ENCODE peak calls at places on chromosomes 12 and 14, in six cellular contexts. S, I, Z, F, K and X are unnamed samples. For H3K4me1, the result is how much of the 10 kb centered on the place peaks cover.

GRCh38 chr14:28756896-28757570 is 9.6 kb upstream of the FOXG1 start:
- DNase-seq in I (no peak), S (no peak), Z (no peak), K (no peak), F (peak), X (no peak)

GRCh38 chr12:39990122-39991101 is 115.5 kb downstream of the SLC2A13 start:
- DNase-seq in F (peak), Z (peak), K (peak), I (peak), S (peak), X (peak)

GRCh38 chr12:49868449-49868848 is 25.5 kb upstream of the BCDIN3D start:
- DNase-seq in S (no peak), K (peak), F (no peak), Z (no peak), I (no peak), X (peak)

GRCh38 chr14:103422981-103423600 is 37.9 kb downstream of the MARK3 start:
- DNase-seq in K (no peak), S (no peak), I (no peak), Z (no peak), F (no peak), X (no peak)

GRCh38 chr14:31950760-31951637 is 126.1 kb upstream of the ARHGAP5 start:
- DNase-seq in F (peak), S (no peak), K (peak), I (no peak), Z (no peak), X (peak)

GRCh38 chr12:74111688-74112360 is 425.8 kb upstream of the ATXN7L3B start:
- DNase-seq in F (no peak), S (peak), Z (no peak), K (no peak), I (no peak), X (no peak)

GRCh38 chr12:109739747-109740693 is 26.4 kb downstream of the FAM222A start:
- DNase-seq in F (no peak), S (no peak), Z (no peak), K (peak), I (peak), X (no peak)

GRCh38 chr14:77605392-77605978 is 11.0 kb downstream of the SPTLC2 start:
- DNase-seq in Z (no peak), F (no peak), S (no peak), K (no peak), I (no peak), X (no peak)

GRCh38 chr14:55306938-55307589 is 35.8 kb downstream of the FBXO34 start:
- DNase-seq in I (no peak), K (no peak), Z (no peak), F (no peak), S (no peak), X (no peak)

GRCh38 chr12:89370411-89370810 is 18.1 kb upstream of the DUSP6 start:
- DNase-seq in I (no peak), Z (no peak), K (no peak), F (no peak), S (no peak), X (no peak)

GRCh38 chr14:99522457-99522891 is 41.3 kb downstream of the CCNK start:
- DNase-seq in I (no peak), F (peak), K (peak), Z (no peak), S (no peak), X (peak)

GRCh38 chr12:34398706-34399630 is 376.7 kb downstream of the ALG10 start:
- DNase-seq in K (peak), I (peak), S (no peak), F (no peak), Z (no peak), X (peak)

GRCh38 chr14:89417469-89418225 is 614 bp upstream of the FOXN3 start:
- DNase-seq in S (peak), Z (peak), K (peak), I (peak), F (peak), X (peak)

GRCh38 chr12:29889737-29890136 is 106.0 kb upstream of the TMTC1 start:
- DNase-seq in S (peak), Z (no peak), I (peak), F (no peak), K (no peak), X (peak)

GRCh38 chr12:49974231-49974675 is 1.5 kb downstream of the AQP6 start:
- DNase-seq in F (no peak), I (peak), S (no peak), Z (no peak), K (peak), X (peak)

GRCh38 chr12:88922816-88923215 is 342.5 kb upstream of the KITLG start:
- DNase-seq in K (no peak), I (no peak), S (no peak), F (no peak), Z (no peak), X (no peak)

DNA sequence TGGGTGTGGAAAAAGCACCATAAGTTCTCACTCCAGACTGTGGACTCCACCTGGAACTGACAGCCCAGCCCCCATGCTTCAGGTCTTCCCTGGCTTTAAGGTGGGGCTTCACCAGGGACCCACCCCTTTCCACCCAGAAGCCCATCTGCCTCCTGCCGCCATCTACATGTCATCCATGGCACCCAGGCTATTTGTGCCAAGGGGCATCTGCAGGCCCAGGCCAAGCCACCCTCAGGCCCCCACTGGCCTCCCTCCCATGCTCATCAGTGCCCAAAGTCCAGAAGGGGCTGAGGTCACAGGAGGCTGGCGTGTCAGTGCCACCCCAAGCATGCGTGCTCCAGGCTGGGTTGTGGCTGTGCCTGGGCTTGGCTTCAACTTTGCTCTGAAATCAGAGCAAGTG is 212.2 kb upstream of the DIO3 start:
- DNase-seq in Z (no peak), S (no peak), K (peak), I (no peak), F (no peak), X (no peak)
- TF ChIP-seq POLR2A in Z (no peak), S (no peak), K (no peak), I (no peak), F (no peak), X (no peak)

GRCh38 chr12:47812797-47813490 is 6.8 kb downstream of the HDAC7 start:
- DNase-seq in I (peak), K (peak), Z (peak), F (peak), S (no peak), X (peak)
- TF ChIP-seq CTCF in I (no peak), K (no peak), Z (no peak), F (no peak), S (no peak), X (no peak)

GRCh38 chr14:105475916-105476845 is 1.6 kb downstream of the CRIP2 start:
- DNase-seq in Z (no peak), I (peak), S (no peak), F (no peak), K (peak), X (no peak)

GRCh38 chr14:105478624-105479305 is 4.1 kb downstream of the CRIP2 start:
- DNase-seq in S (no peak), I (no peak), Z (no peak), K (no peak), F (no peak), X (no peak)

GRCh38 chr14:105476937-105477658 is 2.5 kb downstream of the CRIP2 start:
- DNase-seq in K (no peak), S (no peak), I (no peak), F (no peak), Z (no peak), X (no peak)

GRCh38 chr14:105479438-105480164 is 5.0 kb downstream of the CRIP2 start:
- DNase-seq in S (no peak), K (no peak), I (no peak), F (no peak), Z (no peak), X (no peak)

GRCh38 chr14:105477659-105478623 is 3.3 kb downstream of the CRIP2 start:
- DNase-seq in Z (no peak), I (no peak), S (no peak), F (no peak), K (peak), X (no peak)
- H3K4me1 ChIP-seq in Z (under half), I (under half), S (half or more), F (half or more), K (half or more), X (half or more)

GRCh38 chr12:54035561-54036377 is 2.9 kb downstream of the HOXC5 start:
- DNase-seq in F (no peak), I (no peak), S (no peak), K (no peak), Z (no peak), X (no peak)
- TF ChIP-seq POLR2A in F (no peak), I (no peak), S (no peak), K (no peak), Z (no peak), X (no peak)

DNA sequence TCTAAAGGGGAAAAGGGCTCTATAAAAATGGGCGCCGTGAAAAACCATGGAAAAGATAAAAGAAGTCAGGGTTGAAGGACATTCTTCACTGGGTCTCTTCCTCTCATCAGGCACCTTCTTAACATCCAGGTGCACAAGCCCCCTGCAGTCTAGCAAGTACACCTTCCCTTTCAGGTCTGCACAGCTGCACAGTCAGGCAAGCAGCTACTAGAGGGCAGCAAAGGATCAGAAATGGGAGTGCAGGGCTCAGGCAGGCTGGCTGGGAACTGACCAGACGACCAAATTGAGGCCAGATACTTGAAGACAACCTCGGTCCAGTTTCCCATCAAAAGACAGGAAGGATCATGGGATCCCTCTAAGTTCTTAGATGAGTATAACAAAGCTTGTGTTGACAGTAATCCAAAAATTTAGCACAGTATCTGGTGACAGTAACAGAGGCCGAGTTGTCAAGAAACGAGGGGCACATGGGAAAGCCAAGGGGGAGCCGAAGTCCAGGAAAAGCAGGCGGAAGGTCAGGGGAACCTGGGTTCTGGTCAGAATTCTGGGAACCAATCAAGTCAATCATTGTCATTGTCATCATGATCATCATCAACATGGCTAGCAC is 10.1 kb upstream of the GRIP1 start:
- DNase-seq in F (peak), K (no peak), S (peak), I (no peak), Z (no peak), X (no peak)
- TF ChIP-seq CTCF in F (peak), K (peak), S (peak), I (no peak), Z (peak), X (peak)

GRCh38 chr14:91406451-91406850 is 11.2 kb downstream of the CCDC88C start:
- DNase-seq in F (no peak), K (peak), Z (no peak), S (no peak), I (no peak), X (no peak)

GRCh38 chr14:91406982-91407381 is 10.6 kb downstream of the CCDC88C start:
- DNase-seq in S (no peak), K (peak), Z (no peak), F (no peak), I (no peak), X (no peak)

GRCh38 chr14:91405241-91405721 is 12.3 kb downstream of the CCDC88C start:
- DNase-seq in S (no peak), F (no peak), I (no peak), K (peak), Z (no peak), X (no peak)

GRCh38 chr14:91403069-91403600 is 14.5 kb downstream of the CCDC88C start:
- DNase-seq in I (no peak), Z (no peak), F (no peak), K (peak), S (no peak), X (no peak)

GRCh38 chr14:91405724-91406435 is 11.7 kb downstream of the CCDC88C start:
- DNase-seq in F (no peak), I (no peak), S (no peak), K (peak), Z (no peak), X (no peak)
- H3K4me1 ChIP-seq in F (under half), I (under half), S (under half), K (half or more), Z (half or more), X (under half)

GRCh38 chr12:122086088-122086487 is 7.5 kb downstream of the MLXIP start:
- DNase-seq in I (no peak), Z (no peak), F (no peak), S (no peak), K (no peak), X (no peak)
- TF ChIP-seq POLR2A in I (no peak), Z (no peak), F (no peak), S (no peak), K (no peak), X (no peak)

GRCh38 chr12:55725556-55725955 is 3.3 kb downstream of the CD63 start:
- DNase-seq in S (no peak), K (no peak), F (no peak), Z (no peak), I (peak), X (no peak)

GRCh38 chr12:55727643-55728184 is 1.1 kb downstream of the CD63 start:
- DNase-seq in Z (no peak), K (peak), F (peak), S (no peak), I (peak), X (peak)

GRCh38 chr12:55724940-55725309 is 3.9 kb downstream of the CD63 start:
- DNase-seq in Z (no peak), I (peak), F (no peak), S (no peak), K (no peak), X (no peak)

GRCh38 chr12:55728185-55728931 is 451 bp downstream of the CD63 start:
- DNase-seq in F (peak), Z (no peak), S (no peak), K (peak), I (peak), X (peak)

GRCh38 chr12:55726911-55727310 is 1.9 kb downstream of the CD63 start:
- DNase-seq in F (no peak), S (no peak), Z (no peak), I (peak), K (no peak), X (no peak)
- TF ChIP-seq CTCF in F (no peak), S (no peak), Z (no peak), I (no peak), K (no peak), X (no peak)